ENCODE peak calls at places on chromosomes 12 and 14, in five cellular contexts. R is activated T-cell treated with anti-CD3 and anti-CD28 coated beads, Interleukin-2, amount 50 U/mL, for 4 hours; U is HT1080; E is immature natural killer cell; A is stimulated activated CD8-positive, alpha-beta memory T cell treated with anti-CD3 and anti-CD28 coated beads, Interleukin-7, amount 100 ng/mL, for 1 hour. P is an unnamed sample.

GRCh38 chr12:124481772-124482566 is 85.4 kb downstream of the NCOR2 start:
- DNase-seq in A (no peak), R (no peak), E (peak; percentile 42), U (no peak), P (no peak)

GRCh38 chr12:52203126-52203921 is 11.5 kb upstream of the KRT80 start:
- DNase-seq in R (no peak), A (no peak), U (peak; percentile 73), E (no peak), P (no peak)

GRCh38 chr14:93050761-93051160 is 65.0 kb downstream of the ITPK1 start:
- DNase-seq in A (no peak), U (no peak), E (no peak), R (no peak), P (no peak)

GRCh38 chr14:44700694-44701093 is 193.6 kb upstream of the FSCB start:
- DNase-seq in U (no peak), E (no peak), R (no peak), A (no peak), P (no peak)

GRCh38 chr14:68762944-68763831 is 29.7 kb downstream of the ZFP36L1 start:
- DNase-seq in E (no peak), R (no peak), U (no peak), A (no peak), P (no peak)

GRCh38 chr12:65532162-65532561 is 253.7 kb downstream of the MSRB3 start:
- DNase-seq in E (no peak), U (no peak), A (no peak), R (no peak), P (no peak)

GRCh38 chr12:81257952-81258551 is 180.2 kb downstream of the ACSS3 start:
- DNase-seq in E (no peak), R (no peak), U (peak; percentile 69), A (no peak), P (no peak)

GRCh38 chr12:75878382-75878720 is 153.2 kb downstream of the PHLDA1 start:
- DNase-seq in E (no peak), R (no peak), U (no peak), A (no peak), P (no peak)

GRCh38 chr14:90615444-90616095 is 200.7 kb downstream of the TTC7B start:
- DNase-seq in A (no peak), R (no peak), E (no peak), U (no peak), P (no peak)

GRCh38 chr12:45912774-45913173 is 77.6 kb downstream of the SCAF11 start:
- DNase-seq in E (no peak), A (no peak), U (no peak), R (no peak), P (no peak)

GRCh38 chr12:16586350-16587109 is 19.4 kb downstream of the LMO3 start:
- DNase-seq in A (no peak), U (no peak), E (no peak), R (no peak), P (no peak)

GRCh38 chr12:24679135-24679534 is 269.8 kb downstream of the BCAT1 start:
- DNase-seq in U (no peak), E (no peak), R (no peak), A (no peak), P (no peak)

GRCh38 chr12:53044052-53044581 is 5.7 kb upstream of the TNS2 start:
- DNase-seq in R (no peak), E (no peak), U (no peak), A (no peak), P (no peak)

GRCh38 chr12:6266431-6267006 is 44.0 kb upstream of the PLEKHG6 start:
- DNase-seq in U (no peak), A (no peak), R (no peak), E (no peak), P (no peak)

GRCh38 chr12:101697197-101697929 is at the start of gene CHPT1:
- DNase-seq in A (no peak), U (peak; percentile 47), R (peak; percentile 45), E (peak; percentile 72), P (peak; percentile 41)